ENCODE peak calls at places on chromosomes 3 and 15, in ten cellular contexts. Q is adrenal gland, T is GM20000, U is Peyer's patch, K is omental fat pad, G is tibial artery, D is OCI-LY7, J is fibroblast of mammary gland, W is astrocyte, E is WTC11. H is an unnamed sample.

GRCh38 chr3:179706233-179706632 is 53.4 kb downstream of the USP13 start:
- DNase-seq in Q (peak; percentile 58), T (no peak), U (no peak), K (no peak), G (no peak), D (no peak), J (peak; percentile 10), W (no peak), E (no peak), H (no peak)

GRCh38 chr3:174614046-174614445 is 245.1 kb upstream of the NAALADL2 start:
- DNase-seq in Q (no peak), T (no peak), U (no peak), K (no peak), G (no peak), D (no peak), J (no peak), W (no peak), E (no peak), H (no peak)

GRCh38 chr15:31296304-31297220 is 30.1 kb upstream of the KLF13 start:
- DNase-seq in Q (peak; percentile 5), T (no peak), U (peak; percentile 77), K (no peak), G (no peak), D (no peak), J (no peak), W (no peak), E (no peak), H (peak; percentile 4)

GRCh38 chr3:111924283-111924682 is 54.5 kb upstream of the ABHD10 start:
- DNase-seq in Q (no peak), T (no peak), U (peak; percentile 50), K (no peak), G (peak; percentile 92), D (no peak), J (no peak), W (no peak), E (no peak), H (no peak)

GRCh38 chr3:146177072-146177936 is 16.3 kb upstream of the PLOD2 start:
- DNase-seq in Q (no peak), T (no peak), U (no peak), K (no peak), G (no peak), D (no peak), J (peak; percentile 74), W (no peak), E (no peak), H (no peak)

GRCh38 chr3:179149239-179149887 is 1.2 kb downstream of the PIK3CA start:
- DNase-seq in Q (no peak), T (peak; percentile 43), U (no peak), K (no peak), G (no peak), D (peak; percentile 11), J (peak; percentile 36), W (peak; percentile 27), E (no peak), H (no peak)

GRCh38 chr3:161420746-161421145 is 49.4 kb upstream of the SPTSSB start:
- DNase-seq in Q (no peak), T (no peak), U (no peak), K (no peak), G (no peak), D (no peak), J (no peak), W (peak; percentile 15), E (peak; percentile 30), H (no peak)

GRCh38 chr3:41726891-41727290 is 235.0 kb downstream of the ULK4 start:
- DNase-seq in Q (no peak), T (no peak), U (no peak), K (no peak), G (no peak), D (no peak), J (no peak), W (peak; percentile 70), E (no peak), H (no peak)

GRCh38 chr15:91878319-91878718 is 24.8 kb downstream of the SLCO3A1 start:
- DNase-seq in Q (no peak), T (no peak), U (no peak), K (no peak), G (no peak), D (no peak), J (no peak), W (no peak), E (no peak), H (no peak)

GRCh38 chr15:91876187-91876586 is 22.7 kb downstream of the SLCO3A1 start:
- DNase-seq in Q (no peak), T (no peak), U (no peak), K (no peak), G (no peak), D (no peak), J (no peak), W (no peak), E (no peak), H (no peak)

GRCh38 chr15:91872356-91873132 is 19.0 kb downstream of the SLCO3A1 start:
- DNase-seq in Q (no peak), T (no peak), U (no peak), K (no peak), G (no peak), D (no peak), J (no peak), W (no peak), E (no peak), H (no peak)

GRCh38 chr15:91873133-91873526 is 19.6 kb downstream of the SLCO3A1 start:
- DNase-seq in Q (no peak), T (no peak), U (no peak), K (no peak), G (no peak), D (no peak), J (no peak), W (no peak), E (no peak), H (no peak)

DNA sequence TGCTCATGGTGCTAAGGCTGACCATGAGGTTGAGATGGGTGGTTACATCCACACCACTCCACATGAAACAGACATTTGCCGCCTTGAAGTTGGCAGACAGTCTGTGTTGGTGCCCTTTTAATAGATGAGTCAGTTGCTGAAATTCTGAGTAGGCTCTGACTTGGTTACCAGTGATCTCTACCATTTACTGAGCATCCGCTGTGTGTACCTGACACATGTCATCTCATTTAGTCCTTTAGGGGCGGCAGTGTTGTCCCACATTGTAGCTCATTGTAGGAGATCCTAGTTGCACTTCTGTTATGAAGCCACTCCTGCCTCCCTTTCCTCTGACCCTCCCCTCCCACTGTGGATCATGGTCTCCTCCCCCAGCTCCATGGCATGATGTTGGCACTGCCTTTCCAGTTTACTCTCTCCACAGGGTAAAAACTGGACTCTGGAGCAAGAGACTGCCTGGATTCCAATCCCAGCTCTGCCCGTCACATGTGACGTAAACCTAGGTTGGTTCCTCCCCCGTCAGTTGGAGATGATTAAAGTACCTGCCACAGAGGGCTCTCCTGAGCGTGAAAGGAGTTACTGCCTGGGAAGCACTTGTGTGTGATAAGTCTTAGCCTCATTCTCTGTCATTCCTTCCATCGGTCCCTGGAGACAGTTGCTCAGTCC is 21.6 kb downstream of the SLCO3A1 start:
- DNase-seq in Q (no peak), T (no peak), U (no peak), K (no peak), G (no peak), D (no peak), J (no peak), W (no peak), E (no peak), H (no peak)
- TF ChIP-seq CTCF in Q (no peak), T (no peak), U (no peak), K (no peak), G (no peak), D (no peak), J (no peak), W (no peak), E (no peak), H (no peak)

GRCh38 chr3:188351648-188352047 is 197.7 kb downstream of the LPP start:
- DNase-seq in Q (no peak), T (no peak), U (no peak), K (no peak), G (no peak), D (no peak), J (no peak), W (no peak), E (no peak), H (no peak)

GRCh38 chr3:188349963-188350332 is 196.0 kb downstream of the LPP start:
- DNase-seq in Q (no peak), T (no peak), U (no peak), K (no peak), G (no peak), D (no peak), J (no peak), W (no peak), E (no peak), H (no peak)

GRCh38 chr3:188350956-188351355 is 197.0 kb downstream of the LPP start:
- DNase-seq in Q (no peak), T (no peak), U (no peak), K (no peak), G (no peak), D (no peak), J (no peak), W (no peak), E (no peak), H (no peak)

GRCh38 chr3:188348445-188349244 is 194.7 kb downstream of the LPP start:
- DNase-seq in Q (peak; percentile 48), T (no peak), U (peak; percentile 78), K (peak; percentile 86), G (peak; percentile 77), D (peak; percentile 21), J (peak; percentile 94), W (peak; percentile 97), E (no peak), H (no peak)

DNA sequence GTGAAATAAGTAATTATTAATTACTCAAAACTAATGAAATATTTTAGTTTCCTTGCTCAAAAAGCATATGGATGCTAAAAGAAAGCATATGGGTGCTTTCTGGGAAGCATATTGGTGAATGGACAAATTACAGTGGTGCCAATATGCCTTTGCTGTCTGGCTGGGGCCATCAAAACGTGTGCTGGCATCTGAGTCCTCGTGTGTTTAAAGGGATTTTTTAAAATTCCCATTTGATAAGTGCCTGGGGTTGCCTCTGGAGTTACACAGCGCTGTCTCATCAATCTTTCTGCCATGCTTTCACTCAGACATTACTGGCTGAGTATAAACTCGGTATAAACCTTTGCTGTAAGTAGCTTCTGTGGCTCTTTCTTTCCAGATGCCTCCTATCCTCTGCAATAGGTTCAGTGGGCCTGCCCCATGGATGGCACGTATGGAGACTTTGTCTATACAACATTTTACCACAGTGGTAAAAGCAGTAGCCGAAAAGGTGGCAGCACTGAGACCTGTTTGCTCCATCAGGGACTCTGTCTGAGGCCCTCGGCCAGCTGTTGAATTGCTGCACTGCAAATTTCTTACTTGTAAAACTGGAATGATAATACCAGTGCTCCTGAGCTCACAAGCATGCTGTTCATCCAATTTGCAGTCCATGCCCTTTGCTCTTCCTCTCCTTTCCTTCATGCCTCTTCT is 195.5 kb downstream of the LPP start:
- DNase-seq in Q (no peak), T (no peak), U (no peak), K (no peak), G (no peak), D (peak; percentile 44), J (peak; percentile 24), W (peak; percentile 45), E (peak; percentile 27), H (no peak)
- TF ChIP-seq CTCF in Q (no peak), T (no peak), U (no peak), K (no peak), G (no peak), D (peak; percentile 61), J (no peak), W (no peak), E (no peak), H (no peak)

DNA sequence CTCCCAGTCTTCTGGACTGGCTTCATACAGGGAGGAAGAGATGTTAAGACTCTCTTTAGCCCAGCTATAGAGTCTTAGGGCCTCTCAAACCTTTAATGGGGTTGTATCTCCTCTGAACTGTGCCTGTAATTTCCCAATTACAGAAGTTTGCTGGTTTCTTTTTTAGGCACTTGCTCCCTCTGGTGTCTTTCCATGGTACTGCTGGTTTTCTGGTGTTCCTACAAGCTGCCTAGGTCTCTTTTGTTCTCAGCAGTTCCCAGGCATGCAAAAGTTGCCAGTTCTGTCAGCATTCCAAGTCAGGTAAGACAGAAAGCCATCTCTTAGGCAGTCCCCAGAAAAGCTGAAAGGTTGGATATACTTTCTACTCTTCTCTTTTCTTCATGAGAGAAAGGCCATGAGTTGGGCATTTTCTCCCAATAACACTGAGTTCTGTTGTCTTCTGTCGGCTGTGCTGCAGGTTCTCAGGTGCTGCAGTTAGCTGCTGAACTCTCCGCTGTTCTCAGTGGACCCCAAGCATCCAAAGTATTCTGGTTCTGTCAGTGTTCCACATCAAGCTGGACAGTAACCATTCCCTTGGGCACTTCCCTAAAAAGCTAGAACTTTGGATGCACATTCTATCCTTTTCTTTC is 54.4 kb upstream of the EHHADH start:
- DNase-seq in Q (peak; percentile 60), T (peak; percentile 64), U (no peak), K (peak; percentile 32), G (no peak), D (peak; percentile 55), J (peak; percentile 62), W (peak; percentile 12), E (peak; percentile 78), H (no peak)
- TF ChIP-seq CTCF in Q (peak; percentile 73), T (peak; percentile 46), U (peak; percentile 79), K (no peak), G (no peak), D (peak; percentile 81), J (peak; percentile 86), W (peak; percentile 75), E (peak; percentile 53), H (peak; percentile 78)

GRCh38 chr3:183484676-183485075 is 56.3 kb upstream of the MCF2L2 start:
- DNase-seq in Q (no peak), T (no peak), U (no peak), K (no peak), G (no peak), D (no peak), J (no peak), W (no peak), E (no peak), H (no peak)
- TF ChIP-seq CTCF in Q (no peak), T (no peak), U (no peak), K (no peak), G (no peak), D (no peak), J (no peak), W (no peak), E (no peak), H (no peak)